ENCODE peak calls at places on chromosomes 11 and 22, in five cellular contexts. U is upper lobe of left lung, D is fibroblast of lung, S is neuronal stem cell, G is HCT116. K is an unnamed sample.
A peak's percentile ranks its signal among the peaks of the same experiment; 100 is the strongest.

GRCh38 chr11:130449246-130449990 is 973 bp downstream of the ADAMTS15 start:
- DNase-seq in U (no peak), G (no peak), D (no peak), S (no peak), K (peak; percentile 23)

GRCh38 chr22:27745809-27746208 is 55.7 kb downstream of the MN1 start:
- DNase-seq in S (no peak), U (no peak), D (no peak), G (no peak), K (no peak)

GRCh38 chr11:57432714-57433163 is 5.8 kb upstream of the SLC43A3 start:
- DNase-seq in S (no peak), U (peak; percentile 85), G (no peak), D (peak; percentile 92), K (peak; percentile 71)

GRCh38 chr22:46638601-46639431 is 18.6 kb downstream of the GRAMD4 start:
- DNase-seq in U (peak; percentile 49), G (no peak), S (no peak), D (peak; percentile 39), K (peak; percentile 28)

GRCh38 chr11:13297917-13298356 is 20.3 kb downstream of the BMAL1 start:
- DNase-seq in G (no peak), S (no peak), D (no peak), U (peak; percentile 91), K (no peak)

GRCh38 chr11:130671801-130672700 is 223.6 kb downstream of the ADAMTS15 start:
- DNase-seq in S (peak; percentile 23), U (no peak), D (peak; percentile 89), G (no peak), K (peak; percentile 97)

GRCh38 chr11:36469063-36469462 is 41.0 kb downstream of the TRAF6 start:
- DNase-seq in D (no peak), S (no peak), U (no peak), G (no peak), K (no peak)

GRCh38 chr11:3823762-3824506 is 15.6 kb downstream of the PGAP2 start:
- DNase-seq in S (no peak), G (no peak), U (no peak), D (no peak), K (no peak)

GRCh38 chr11:69934861-69935494 is 115.8 kb upstream of the FGF3 start:
- DNase-seq in S (no peak), D (no peak), U (no peak), G (peak; percentile 82), K (no peak)

GRCh38 chr11:46315033-46315738 is 32.1 kb upstream of the DGKZ start:
- DNase-seq in S (peak; percentile 77), U (peak; percentile 64), G (peak; percentile 86), D (peak; percentile 83), K (peak; percentile 84)

GRCh38 chr22:21766933-21767462 is 31.4 kb upstream of the YPEL1 start:
- DNase-seq in S (no peak), G (no peak), U (peak; percentile 48), D (no peak), K (no peak)

GRCh38 chr11:30025396-30026139 is 8.7 kb upstream of the KCNA4 start:
- DNase-seq in D (no peak), S (no peak), U (no peak), G (no peak), K (no peak)

GRCh38 chr11:104033134-104033533 is 3.3 kb upstream of the DDI1 start:
- DNase-seq in S (no peak), U (no peak), G (no peak), D (peak; percentile 87), K (peak; percentile 87)

GRCh38 chr11:2137202-2138071 is 1.8 kb downstream of the IGF2 start:
- DNase-seq in G (peak; percentile 36), S (peak; percentile 80), D (peak; percentile 80), U (peak; percentile 41), K (peak; percentile 11)

GRCh38 chr22:27687984-27688545 is 113.5 kb downstream of the MN1 start:
- DNase-seq in S (no peak), G (no peak), D (no peak), U (no peak), K (no peak)

GRCh38 chr22:39877079-39877682 is 16.4 kb downstream of the ENTHD1 start:
- DNase-seq in G (no peak), U (no peak), S (no peak), D (no peak), K (no peak)

GRCh38 chr11:8689726-8690255 is 7.2 kb downstream of the RPL27A start:
- DNase-seq in S (no peak), D (no peak), U (peak; percentile 1), G (no peak), K (no peak)

GRCh38 chr11:116055064-116055463 is 550.8 kb upstream of the CADM1 start:
- DNase-seq in U (no peak), D (no peak), G (no peak), S (no peak), K (no peak)

GRCh38 chr22:45481661-45482060 is 21.0 kb upstream of the FBLN1 start:
- DNase-seq in S (no peak), U (no peak), D (no peak), G (no peak), K (no peak)

GRCh38 chr11:119196833-119197483 is 9.2 kb upstream of the CBL start:
- DNase-seq in D (peak; percentile 86), U (peak; percentile 68), G (peak; percentile 76), S (peak; percentile 79), K (peak; percentile 90)

GRCh38 chr22:48579035-48579914 is 1248.4 kb downstream of the BRD1 start:
- DNase-seq in G (no peak), S (peak; percentile 57), U (no peak), D (peak; percentile 20), K (no peak)

GRCh38 chr11:82842019-82842418 is 58.2 kb downstream of the PRCP start:
- DNase-seq in D (no peak), G (no peak), U (no peak), S (no peak), K (no peak)

GRCh38 chr22:44242946-44243724 is 62.4 kb downstream of the PARVG start:
- DNase-seq in D (no peak), S (no peak), U (no peak), G (no peak), K (no peak)

DNA sequence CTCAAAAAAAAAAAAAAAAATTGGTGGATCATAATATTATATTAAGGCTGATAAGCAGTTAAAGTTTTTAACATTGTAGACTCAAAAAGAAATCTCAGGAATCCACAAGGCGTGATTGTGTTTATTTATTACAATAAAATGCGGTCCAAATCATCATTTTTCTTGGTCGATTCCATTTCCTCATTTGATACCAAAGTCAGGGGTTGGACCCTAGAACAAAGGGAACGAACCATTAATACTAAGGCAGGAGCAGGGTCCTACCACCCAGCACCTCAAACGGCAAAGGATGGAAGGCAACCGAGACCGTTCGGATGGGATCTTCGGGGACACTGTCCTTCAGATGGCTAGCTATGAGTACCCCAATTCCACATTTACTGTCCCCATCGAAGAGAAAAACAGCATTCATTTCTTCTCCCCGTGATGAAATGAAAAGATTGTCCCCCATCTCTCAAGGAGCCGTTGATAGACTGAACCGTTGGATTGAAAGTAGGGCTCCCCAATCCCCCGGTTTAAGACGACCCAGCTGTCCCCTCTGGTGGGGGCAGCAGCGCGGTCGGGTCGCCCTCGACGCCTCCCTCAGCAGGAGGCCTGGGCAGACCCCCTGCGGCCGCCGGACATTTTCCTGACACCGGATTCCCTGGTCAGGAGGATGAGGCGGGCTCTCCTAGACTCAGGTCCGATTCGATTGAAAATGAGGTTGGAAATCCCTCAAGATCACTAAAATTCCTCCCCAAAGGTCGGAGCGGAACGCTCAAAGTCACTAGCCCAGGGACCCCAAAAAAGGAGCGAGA is 607 bp downstream of the DMC1 start:
- DNase-seq in D (no peak), G (no peak), S (no peak), U (no peak), K (no peak)
- H3K4me3 ChIP-seq in D (peak overlapping the region; percentile 58), G (peak overlapping the region; percentile 43), S (peak overlapping the region; percentile 82), U (no peak overlapping the region), K (peak overlapping the region; percentile 63)

DNA sequence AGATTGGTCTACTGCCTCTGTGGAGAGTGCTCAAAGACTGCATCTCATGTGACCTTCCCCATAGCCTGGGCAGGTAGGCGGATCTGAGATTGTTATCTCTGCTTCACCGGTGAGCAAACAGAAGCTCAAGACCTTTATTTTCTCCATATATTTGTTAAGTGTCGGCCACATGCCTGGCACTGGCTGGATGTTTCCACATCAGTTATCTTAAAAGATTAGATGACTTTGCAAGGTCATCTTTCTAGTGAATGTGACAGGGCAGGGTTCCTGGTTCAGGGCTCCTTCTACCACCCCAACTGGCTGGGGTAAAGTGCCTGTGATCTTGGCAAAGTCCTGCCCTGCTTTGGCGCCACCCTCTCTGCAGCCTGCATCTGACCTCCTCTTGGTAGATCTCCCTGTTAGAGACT is 125.0 kb downstream of the CCDC81 start:
- DNase-seq in S (no peak), U (no peak), D (no peak), G (no peak), K (no peak)
- H3K4me3 ChIP-seq in S (no peak overlapping the region), U (no peak overlapping the region), D (no peak overlapping the region), G (no peak overlapping the region), K (no peak overlapping the region)

GRCh38 chr22:35541254-35541748 is 670 bp downstream of the RASD2 start:
- DNase-seq in S (no peak), G (no peak), D (no peak), U (no peak), K (no peak)

GRCh38 chr22:35539910-35540599 is 576 bp upstream of the RASD2 start:
- DNase-seq in G (no peak), U (peak; percentile 27), D (no peak), S (peak; percentile 52), K (no peak)

GRCh38 chr22:35540600-35541253 is at the start of gene RASD2:
- DNase-seq in G (no peak), U (no peak), D (no peak), S (no peak), K (no peak)

GRCh38 chr22:35538801-35539321 is 1.8 kb upstream of the RASD2 start:
- DNase-seq in S (no peak), U (no peak), D (no peak), G (peak; percentile 33), K (no peak)

GRCh38 chr22:35539487-35539886 is 1.1 kb upstream of the RASD2 start:
- DNase-seq in D (no peak), G (no peak), S (no peak), U (no peak), K (no peak)
- H3K4me3 ChIP-seq in D (no peak overlapping the region), G (no peak overlapping the region), S (no peak overlapping the region), U (no peak overlapping the region), K (peak overlapping the region; percentile 51)

GRCh38 chr22:50532824-50533344 is 3.1 kb upstream of the TYMP start:
- DNase-seq in U (no peak), G (no peak), S (no peak), D (no peak), K (no peak)

GRCh38 chr22:50530857-50531545 is 1.2 kb upstream of the TYMP start:
- DNase-seq in S (no peak), D (peak; percentile 86), U (peak; percentile 94), G (peak; percentile 76), K (peak; percentile 83)

GRCh38 chr22:50531546-50532352 is 1.9 kb upstream of the TYMP start:
- DNase-seq in S (no peak), G (no peak), U (peak; percentile 82), D (peak; percentile 58), K (peak; percentile 54)

GRCh38 chr22:50530280-50530856 is 556 bp upstream of the TYMP start:
- DNase-seq in G (peak; percentile 73), U (peak; percentile 88), D (peak; percentile 83), S (no peak), K (peak; percentile 86)

GRCh38 chr22:50532353-50532700 is 2.5 kb upstream of the TYMP start:
- DNase-seq in D (no peak), G (no peak), S (no peak), U (peak; percentile 55), K (no peak)
- H3K4me3 ChIP-seq in D (peak overlapping the region; percentile 60), G (peak overlapping the region; percentile 92), S (peak overlapping the region; percentile 82), U (peak overlapping the region; percentile 64), K (peak overlapping the region; percentile 69)